ENCODE peak calls at places on chromosomes 5 and 9, in eight cellular contexts. One of them, this sample, is unnamed.

GRCh38 chr9:73613092-73613701 is 461.5 kb downstream of the ANXA1 start:
- DNase-seq in activated T-helper 1 cell treated with anti-CD3 and anti-CD28 coated beads, Interleukin-12 subunit alpha, Interleukin-12 subunit beta, Interleukin-2, Interleukin-4 antibody, amounts not matched to agents 30 ng/mL and 10 ng/mL and 1 ng/mL, durations not matched to agents 14 hours and 24 hours and 36 hours: no peak
- DNase-seq in H54: no peak
- DNase-seq in KG1: no peak
- DNase-seq in kidney glomerular epithelial cell: peak
- DNase-seq in CD4-positive, alpha-beta T cell: no peak
- DNase-seq in NCI-H2081: no peak
- DNase-seq in AG08395: no peak
- DNase-seq in this sample: no peak

GRCh38 chr9:2722715-2723114 is 5.4 kb downstream of the KCNV2 start:
- DNase-seq in activated T-helper 1 cell treated with anti-CD3 and anti-CD28 coated beads, Interleukin-12 subunit alpha, Interleukin-12 subunit beta, Interleukin-2, Interleukin-4 antibody, amounts not matched to agents 30 ng/mL and 10 ng/mL and 1 ng/mL, durations not matched to agents 14 hours and 24 hours and 36 hours: no peak
- DNase-seq in H54: no peak
- DNase-seq in KG1: no peak
- DNase-seq in kidney glomerular epithelial cell: peak
- DNase-seq in CD4-positive, alpha-beta T cell: no peak
- DNase-seq in NCI-H2081: no peak
- DNase-seq in AG08395: peak
- DNase-seq in this sample: no peak

GRCh38 chr5:31220968-31221367 is 27.5 kb downstream of the CDH6 start:
- DNase-seq in activated T-helper 1 cell treated with anti-CD3 and anti-CD28 coated beads, Interleukin-12 subunit alpha, Interleukin-12 subunit beta, Interleukin-2, Interleukin-4 antibody, amounts not matched to agents 30 ng/mL and 10 ng/mL and 1 ng/mL, durations not matched to agents 14 hours and 24 hours and 36 hours: no peak
- DNase-seq in H54: no peak
- DNase-seq in KG1: no peak
- DNase-seq in kidney glomerular epithelial cell: no peak
- DNase-seq in CD4-positive, alpha-beta T cell: no peak
- DNase-seq in NCI-H2081: peak
- DNase-seq in AG08395: no peak
- DNase-seq in this sample: no peak

GRCh38 chr5:117731445-117731844 is 1156.8 kb upstream of the SEMA6A start:
- DNase-seq in activated T-helper 1 cell treated with anti-CD3 and anti-CD28 coated beads, Interleukin-12 subunit alpha, Interleukin-12 subunit beta, Interleukin-2, Interleukin-4 antibody, amounts not matched to agents 30 ng/mL and 10 ng/mL and 1 ng/mL, durations not matched to agents 14 hours and 24 hours and 36 hours: no peak
- DNase-seq in H54: no peak
- DNase-seq in KG1: no peak
- DNase-seq in kidney glomerular epithelial cell: no peak
- DNase-seq in CD4-positive, alpha-beta T cell: no peak
- DNase-seq in NCI-H2081: peak
- DNase-seq in AG08395: no peak
- DNase-seq in this sample: no peak

GRCh38 chr5:75089137-75089536 is 36.8 kb upstream of the GCNT4 start:
- DNase-seq in activated T-helper 1 cell treated with anti-CD3 and anti-CD28 coated beads, Interleukin-12 subunit alpha, Interleukin-12 subunit beta, Interleukin-2, Interleukin-4 antibody, amounts not matched to agents 30 ng/mL and 10 ng/mL and 1 ng/mL, durations not matched to agents 14 hours and 24 hours and 36 hours: no peak
- DNase-seq in H54: no peak
- DNase-seq in KG1: no peak
- DNase-seq in kidney glomerular epithelial cell: peak
- DNase-seq in CD4-positive, alpha-beta T cell: no peak
- DNase-seq in NCI-H2081: no peak
- DNase-seq in AG08395: no peak
- DNase-seq in this sample: no peak

GRCh38 chr9:98227883-98228282 is 27.6 kb downstream of the TBC1D2 start:
- DNase-seq in activated T-helper 1 cell treated with anti-CD3 and anti-CD28 coated beads, Interleukin-12 subunit alpha, Interleukin-12 subunit beta, Interleukin-2, Interleukin-4 antibody, amounts not matched to agents 30 ng/mL and 10 ng/mL and 1 ng/mL, durations not matched to agents 14 hours and 24 hours and 36 hours: no peak
- DNase-seq in H54: no peak
- DNase-seq in KG1: no peak
- DNase-seq in kidney glomerular epithelial cell: no peak
- DNase-seq in CD4-positive, alpha-beta T cell: no peak
- DNase-seq in NCI-H2081: no peak
- DNase-seq in AG08395: no peak
- DNase-seq in this sample: no peak

GRCh38 chr5:80569961-80570786 is at the start of gene ANKRD34B:
- DNase-seq in activated T-helper 1 cell treated with anti-CD3 and anti-CD28 coated beads, Interleukin-12 subunit alpha, Interleukin-12 subunit beta, Interleukin-2, Interleukin-4 antibody, amounts not matched to agents 30 ng/mL and 10 ng/mL and 1 ng/mL, durations not matched to agents 14 hours and 24 hours and 36 hours: peak
- DNase-seq in H54: no peak
- DNase-seq in KG1: no peak
- DNase-seq in kidney glomerular epithelial cell: no peak
- DNase-seq in CD4-positive, alpha-beta T cell: no peak
- DNase-seq in NCI-H2081: peak
- DNase-seq in AG08395: no peak
- DNase-seq in this sample: no peak

GRCh38 chr9:134544388-134545212 is 97.0 kb upstream of the COL5A1 start:
- DNase-seq in activated T-helper 1 cell treated with anti-CD3 and anti-CD28 coated beads, Interleukin-12 subunit alpha, Interleukin-12 subunit beta, Interleukin-2, Interleukin-4 antibody, amounts not matched to agents 30 ng/mL and 10 ng/mL and 1 ng/mL, durations not matched to agents 14 hours and 24 hours and 36 hours: no peak
- DNase-seq in H54: peak
- DNase-seq in KG1: no peak
- DNase-seq in kidney glomerular epithelial cell: peak
- DNase-seq in CD4-positive, alpha-beta T cell: no peak
- DNase-seq in NCI-H2081: no peak
- DNase-seq in AG08395: peak
- DNase-seq in this sample: no peak

GRCh38 chr5:147949711-147950573 is 43.6 kb upstream of the C5orf46 start:
- DNase-seq in activated T-helper 1 cell treated with anti-CD3 and anti-CD28 coated beads, Interleukin-12 subunit alpha, Interleukin-12 subunit beta, Interleukin-2, Interleukin-4 antibody, amounts not matched to agents 30 ng/mL and 10 ng/mL and 1 ng/mL, durations not matched to agents 14 hours and 24 hours and 36 hours: no peak
- DNase-seq in H54: peak
- DNase-seq in KG1: no peak
- DNase-seq in kidney glomerular epithelial cell: peak
- DNase-seq in CD4-positive, alpha-beta T cell: no peak
- DNase-seq in NCI-H2081: peak
- DNase-seq in AG08395: peak
- DNase-seq in this sample: no peak

GRCh38 chr5:43007246-43007910 is 32.7 kb downstream of the ANXA2R start:
- DNase-seq in activated T-helper 1 cell treated with anti-CD3 and anti-CD28 coated beads, Interleukin-12 subunit alpha, Interleukin-12 subunit beta, Interleukin-2, Interleukin-4 antibody, amounts not matched to agents 30 ng/mL and 10 ng/mL and 1 ng/mL, durations not matched to agents 14 hours and 24 hours and 36 hours: peak
- DNase-seq in H54: peak
- DNase-seq in KG1: no peak
- DNase-seq in kidney glomerular epithelial cell: peak
- DNase-seq in CD4-positive, alpha-beta T cell: peak
- DNase-seq in NCI-H2081: peak
- DNase-seq in AG08395: peak
- DNase-seq in this sample: peak

GRCh38 chr5:14339467-14339866 is 196.3 kb downstream of the TRIO start:
- DNase-seq in activated T-helper 1 cell treated with anti-CD3 and anti-CD28 coated beads, Interleukin-12 subunit alpha, Interleukin-12 subunit beta, Interleukin-2, Interleukin-4 antibody, amounts not matched to agents 30 ng/mL and 10 ng/mL and 1 ng/mL, durations not matched to agents 14 hours and 24 hours and 36 hours: no peak
- DNase-seq in H54: no peak
- DNase-seq in KG1: no peak
- DNase-seq in kidney glomerular epithelial cell: no peak
- DNase-seq in CD4-positive, alpha-beta T cell: no peak
- DNase-seq in NCI-H2081: no peak
- DNase-seq in AG08395: no peak
- DNase-seq in this sample: no peak

GRCh38 chr5:2697446-2698200 is 53.9 kb downstream of the IRX2 start:
- DNase-seq in activated T-helper 1 cell treated with anti-CD3 and anti-CD28 coated beads, Interleukin-12 subunit alpha, Interleukin-12 subunit beta, Interleukin-2, Interleukin-4 antibody, amounts not matched to agents 30 ng/mL and 10 ng/mL and 1 ng/mL, durations not matched to agents 14 hours and 24 hours and 36 hours: no peak
- DNase-seq in H54: no peak
- DNase-seq in KG1: no peak
- DNase-seq in kidney glomerular epithelial cell: no peak
- DNase-seq in CD4-positive, alpha-beta T cell: no peak
- DNase-seq in NCI-H2081: no peak
- DNase-seq in AG08395: no peak
- DNase-seq in this sample: no peak

GRCh38 chr9:96040591-96041461 is 165.3 kb downstream of the ERCC6L2 start:
- DNase-seq in activated T-helper 1 cell treated with anti-CD3 and anti-CD28 coated beads, Interleukin-12 subunit alpha, Interleukin-12 subunit beta, Interleukin-2, Interleukin-4 antibody, amounts not matched to agents 30 ng/mL and 10 ng/mL and 1 ng/mL, durations not matched to agents 14 hours and 24 hours and 36 hours: no peak
- DNase-seq in H54: no peak
- DNase-seq in KG1: no peak
- DNase-seq in kidney glomerular epithelial cell: no peak
- DNase-seq in CD4-positive, alpha-beta T cell: no peak
- DNase-seq in NCI-H2081: peak
- DNase-seq in AG08395: no peak
- DNase-seq in this sample: no peak

GRCh38 chr5:32471784-32472183 is 27.2 kb upstream of the ZFR start:
- DNase-seq in activated T-helper 1 cell treated with anti-CD3 and anti-CD28 coated beads, Interleukin-12 subunit alpha, Interleukin-12 subunit beta, Interleukin-2, Interleukin-4 antibody, amounts not matched to agents 30 ng/mL and 10 ng/mL and 1 ng/mL, durations not matched to agents 14 hours and 24 hours and 36 hours: no peak
- DNase-seq in H54: no peak
- DNase-seq in KG1: no peak
- DNase-seq in kidney glomerular epithelial cell: no peak
- DNase-seq in CD4-positive, alpha-beta T cell: no peak
- DNase-seq in NCI-H2081: peak
- DNase-seq in AG08395: no peak
- DNase-seq in this sample: no peak

GRCh38 chr5:123157797-123158528 is 68.9 kb downstream of the PRDM6 start:
- DNase-seq in activated T-helper 1 cell treated with anti-CD3 and anti-CD28 coated beads, Interleukin-12 subunit alpha, Interleukin-12 subunit beta, Interleukin-2, Interleukin-4 antibody, amounts not matched to agents 30 ng/mL and 10 ng/mL and 1 ng/mL, durations not matched to agents 14 hours and 24 hours and 36 hours: no peak
- DNase-seq in H54: no peak
- DNase-seq in KG1: no peak
- DNase-seq in kidney glomerular epithelial cell: no peak
- DNase-seq in CD4-positive, alpha-beta T cell: no peak
- DNase-seq in NCI-H2081: no peak
- DNase-seq in AG08395: peak
- DNase-seq in this sample: no peak

GRCh38 chr9:69620731-69621130 is 51.4 kb downstream of the APBA1 start:
- DNase-seq in activated T-helper 1 cell treated with anti-CD3 and anti-CD28 coated beads, Interleukin-12 subunit alpha, Interleukin-12 subunit beta, Interleukin-2, Interleukin-4 antibody, amounts not matched to agents 30 ng/mL and 10 ng/mL and 1 ng/mL, durations not matched to agents 14 hours and 24 hours and 36 hours: no peak
- DNase-seq in H54: no peak
- DNase-seq in KG1: no peak
- DNase-seq in kidney glomerular epithelial cell: no peak
- DNase-seq in CD4-positive, alpha-beta T cell: no peak
- DNase-seq in NCI-H2081: no peak
- DNase-seq in AG08395: no peak
- DNase-seq in this sample: no peak

GRCh38 chr5:107739661-107740060 is 68.9 kb upstream of the EFNA5 start:
- DNase-seq in activated T-helper 1 cell treated with anti-CD3 and anti-CD28 coated beads, Interleukin-12 subunit alpha, Interleukin-12 subunit beta, Interleukin-2, Interleukin-4 antibody, amounts not matched to agents 30 ng/mL and 10 ng/mL and 1 ng/mL, durations not matched to agents 14 hours and 24 hours and 36 hours: no peak
- DNase-seq in H54: no peak
- DNase-seq in KG1: no peak
- DNase-seq in kidney glomerular epithelial cell: no peak
- DNase-seq in CD4-positive, alpha-beta T cell: no peak
- DNase-seq in NCI-H2081: no peak
- DNase-seq in AG08395: no peak
- DNase-seq in this sample: no peak

GRCh38 chr9:112863214-112863613 is 27.5 kb downstream of the SLC46A2 start:
- DNase-seq in activated T-helper 1 cell treated with anti-CD3 and anti-CD28 coated beads, Interleukin-12 subunit alpha, Interleukin-12 subunit beta, Interleukin-2, Interleukin-4 antibody, amounts not matched to agents 30 ng/mL and 10 ng/mL and 1 ng/mL, durations not matched to agents 14 hours and 24 hours and 36 hours: no peak
- DNase-seq in H54: no peak
- DNase-seq in KG1: peak
- DNase-seq in kidney glomerular epithelial cell: no peak
- DNase-seq in CD4-positive, alpha-beta T cell: no peak
- DNase-seq in NCI-H2081: no peak
- DNase-seq in AG08395: no peak
- DNase-seq in this sample: no peak

GRCh38 chr5:14188778-14189177 is 45.6 kb downstream of the TRIO start:
- DNase-seq in activated T-helper 1 cell treated with anti-CD3 and anti-CD28 coated beads, Interleukin-12 subunit alpha, Interleukin-12 subunit beta, Interleukin-2, Interleukin-4 antibody, amounts not matched to agents 30 ng/mL and 10 ng/mL and 1 ng/mL, durations not matched to agents 14 hours and 24 hours and 36 hours: no peak
- DNase-seq in H54: no peak
- DNase-seq in KG1: no peak
- DNase-seq in kidney glomerular epithelial cell: no peak
- DNase-seq in CD4-positive, alpha-beta T cell: no peak
- DNase-seq in NCI-H2081: no peak
- DNase-seq in AG08395: no peak
- DNase-seq in this sample: no peak

GRCh38 chr9:33818167-33818831 is 1.3 kb downstream of the UBE2R2 start:
- DNase-seq in activated T-helper 1 cell treated with anti-CD3 and anti-CD28 coated beads, Interleukin-12 subunit alpha, Interleukin-12 subunit beta, Interleukin-2, Interleukin-4 antibody, amounts not matched to agents 30 ng/mL and 10 ng/mL and 1 ng/mL, durations not matched to agents 14 hours and 24 hours and 36 hours: no peak
- DNase-seq in H54: no peak
- DNase-seq in KG1: peak
- DNase-seq in kidney glomerular epithelial cell: no peak
- DNase-seq in CD4-positive, alpha-beta T cell: no peak
- DNase-seq in NCI-H2081: peak
- DNase-seq in AG08395: peak
- DNase-seq in this sample: no peak

GRCh38 chr5:118042076-118042475 is 946.3 kb downstream of the DTWD2 start:
- DNase-seq in activated T-helper 1 cell treated with anti-CD3 and anti-CD28 coated beads, Interleukin-12 subunit alpha, Interleukin-12 subunit beta, Interleukin-2, Interleukin-4 antibody, amounts not matched to agents 30 ng/mL and 10 ng/mL and 1 ng/mL, durations not matched to agents 14 hours and 24 hours and 36 hours: no peak
- DNase-seq in H54: no peak
- DNase-seq in KG1: no peak
- DNase-seq in kidney glomerular epithelial cell: no peak
- DNase-seq in CD4-positive, alpha-beta T cell: no peak
- DNase-seq in NCI-H2081: no peak
- DNase-seq in AG08395: no peak
- DNase-seq in this sample: no peak

GRCh38 chr9:69660304-69660703 is 11.9 kb downstream of the APBA1 start:
- DNase-seq in activated T-helper 1 cell treated with anti-CD3 and anti-CD28 coated beads, Interleukin-12 subunit alpha, Interleukin-12 subunit beta, Interleukin-2, Interleukin-4 antibody, amounts not matched to agents 30 ng/mL and 10 ng/mL and 1 ng/mL, durations not matched to agents 14 hours and 24 hours and 36 hours: no peak
- DNase-seq in H54: no peak
- DNase-seq in KG1: no peak
- DNase-seq in kidney glomerular epithelial cell: no peak
- DNase-seq in CD4-positive, alpha-beta T cell: no peak
- DNase-seq in NCI-H2081: peak
- DNase-seq in AG08395: no peak
- DNase-seq in this sample: no peak

GRCh38 chr5:172085738-172086137 is 79.3 kb upstream of the FBXW11 start:
- DNase-seq in activated T-helper 1 cell treated with anti-CD3 and anti-CD28 coated beads, Interleukin-12 subunit alpha, Interleukin-12 subunit beta, Interleukin-2, Interleukin-4 antibody, amounts not matched to agents 30 ng/mL and 10 ng/mL and 1 ng/mL, durations not matched to agents 14 hours and 24 hours and 36 hours: no peak
- DNase-seq in H54: no peak
- DNase-seq in KG1: no peak
- DNase-seq in kidney glomerular epithelial cell: no peak
- DNase-seq in CD4-positive, alpha-beta T cell: no peak
- DNase-seq in NCI-H2081: no peak
- DNase-seq in AG08395: no peak
- DNase-seq in this sample: no peak

GRCh38 chr9:27836661-27837401 is 263.6 kb upstream of the C9orf72 start:
- DNase-seq in activated T-helper 1 cell treated with anti-CD3 and anti-CD28 coated beads, Interleukin-12 subunit alpha, Interleukin-12 subunit beta, Interleukin-2, Interleukin-4 antibody, amounts not matched to agents 30 ng/mL and 10 ng/mL and 1 ng/mL, durations not matched to agents 14 hours and 24 hours and 36 hours: no peak
- DNase-seq in H54: no peak
- DNase-seq in KG1: no peak
- DNase-seq in kidney glomerular epithelial cell: no peak
- DNase-seq in CD4-positive, alpha-beta T cell: no peak
- DNase-seq in NCI-H2081: no peak
- DNase-seq in AG08395: no peak
- DNase-seq in this sample: no peak

GRCh38 chr9:107710988-107711387 is 221.4 kb upstream of the KLF4 start:
- DNase-seq in activated T-helper 1 cell treated with anti-CD3 and anti-CD28 coated beads, Interleukin-12 subunit alpha, Interleukin-12 subunit beta, Interleukin-2, Interleukin-4 antibody, amounts not matched to agents 30 ng/mL and 10 ng/mL and 1 ng/mL, durations not matched to agents 14 hours and 24 hours and 36 hours: no peak
- DNase-seq in H54: no peak
- DNase-seq in KG1: no peak
- DNase-seq in kidney glomerular epithelial cell: no peak
- DNase-seq in CD4-positive, alpha-beta T cell: no peak
- DNase-seq in NCI-H2081: no peak
- DNase-seq in AG08395: no peak
- DNase-seq in this sample: no peak

GRCh38 chr5:95620870-95621838 is 1.3 kb downstream of the GPR150 start:
- DNase-seq in activated T-helper 1 cell treated with anti-CD3 and anti-CD28 coated beads, Interleukin-12 subunit alpha, Interleukin-12 subunit beta, Interleukin-2, Interleukin-4 antibody, amounts not matched to agents 30 ng/mL and 10 ng/mL and 1 ng/mL, durations not matched to agents 14 hours and 24 hours and 36 hours: peak
- DNase-seq in H54: no peak
- DNase-seq in KG1: no peak
- DNase-seq in kidney glomerular epithelial cell: no peak
- DNase-seq in CD4-positive, alpha-beta T cell: peak
- DNase-seq in NCI-H2081: peak
- DNase-seq in AG08395: peak
- DNase-seq in this sample: peak

GRCh38 chr9:136944094-136944518 is 432 bp downstream of the FBXW5 start:
- DNase-seq in activated T-helper 1 cell treated with anti-CD3 and anti-CD28 coated beads, Interleukin-12 subunit alpha, Interleukin-12 subunit beta, Interleukin-2, Interleukin-4 antibody, amounts not matched to agents 30 ng/mL and 10 ng/mL and 1 ng/mL, durations not matched to agents 14 hours and 24 hours and 36 hours: no peak
- DNase-seq in H54: peak
- DNase-seq in KG1: no peak
- DNase-seq in kidney glomerular epithelial cell: no peak
- DNase-seq in CD4-positive, alpha-beta T cell: no peak
- DNase-seq in NCI-H2081: no peak
- DNase-seq in AG08395: peak
- DNase-seq in this sample: no peak

GRCh38 chr9:16092627-16093091 is 539.8 kb downstream of the CCDC171 start:
- DNase-seq in activated T-helper 1 cell treated with anti-CD3 and anti-CD28 coated beads, Interleukin-12 subunit alpha, Interleukin-12 subunit beta, Interleukin-2, Interleukin-4 antibody, amounts not matched to agents 30 ng/mL and 10 ng/mL and 1 ng/mL, durations not matched to agents 14 hours and 24 hours and 36 hours: no peak
- DNase-seq in H54: no peak
- DNase-seq in KG1: no peak
- DNase-seq in kidney glomerular epithelial cell: no peak
- DNase-seq in CD4-positive, alpha-beta T cell: no peak
- DNase-seq in NCI-H2081: no peak
- DNase-seq in AG08395: no peak
- DNase-seq in this sample: no peak

GRCh38 chr9:33750307-33750838 is 45.0 kb upstream of the PRSS3 start:
- DNase-seq in activated T-helper 1 cell treated with anti-CD3 and anti-CD28 coated beads, Interleukin-12 subunit alpha, Interleukin-12 subunit beta, Interleukin-2, Interleukin-4 antibody, amounts not matched to agents 30 ng/mL and 10 ng/mL and 1 ng/mL, durations not matched to agents 14 hours and 24 hours and 36 hours: no peak
- DNase-seq in H54: peak
- DNase-seq in KG1: no peak
- DNase-seq in kidney glomerular epithelial cell: peak
- DNase-seq in CD4-positive, alpha-beta T cell: no peak
- DNase-seq in NCI-H2081: no peak
- DNase-seq in AG08395: peak
- DNase-seq in this sample: no peak

GRCh38 chr5:78893959-78894676 is 91.0 kb downstream of the ARSB start:
- DNase-seq in activated T-helper 1 cell treated with anti-CD3 and anti-CD28 coated beads, Interleukin-12 subunit alpha, Interleukin-12 subunit beta, Interleukin-2, Interleukin-4 antibody, amounts not matched to agents 30 ng/mL and 10 ng/mL and 1 ng/mL, durations not matched to agents 14 hours and 24 hours and 36 hours: no peak
- DNase-seq in H54: no peak
- DNase-seq in KG1: no peak
- DNase-seq in kidney glomerular epithelial cell: no peak
- DNase-seq in CD4-positive, alpha-beta T cell: no peak
- DNase-seq in NCI-H2081: no peak
- DNase-seq in AG08395: no peak
- DNase-seq in this sample: no peak

GRCh38 chr5:110442856-110443255 is 283.6 kb downstream of the TMEM232 start:
- DNase-seq in activated T-helper 1 cell treated with anti-CD3 and anti-CD28 coated beads, Interleukin-12 subunit alpha, Interleukin-12 subunit beta, Interleukin-2, Interleukin-4 antibody, amounts not matched to agents 30 ng/mL and 10 ng/mL and 1 ng/mL, durations not matched to agents 14 hours and 24 hours and 36 hours: no peak
- DNase-seq in H54: no peak
- DNase-seq in KG1: no peak
- DNase-seq in kidney glomerular epithelial cell: no peak
- DNase-seq in CD4-positive, alpha-beta T cell: no peak
- DNase-seq in NCI-H2081: no peak
- DNase-seq in AG08395: no peak
- DNase-seq in this sample: no peak

GRCh38 chr9:77562021-77562748 is 85.9 kb downstream of the GNA14 start:
- DNase-seq in activated T-helper 1 cell treated with anti-CD3 and anti-CD28 coated beads, Interleukin-12 subunit alpha, Interleukin-12 subunit beta, Interleukin-2, Interleukin-4 antibody, amounts not matched to agents 30 ng/mL and 10 ng/mL and 1 ng/mL, durations not matched to agents 14 hours and 24 hours and 36 hours: no peak
- DNase-seq in H54: no peak
- DNase-seq in KG1: no peak
- DNase-seq in kidney glomerular epithelial cell: no peak
- DNase-seq in CD4-positive, alpha-beta T cell: no peak
- DNase-seq in NCI-H2081: no peak
- DNase-seq in AG08395: no peak
- DNase-seq in this sample: no peak

GRCh38 chr5:78503958-78504357 is 143.5 kb downstream of the SCAMP1 start:
- DNase-seq in activated T-helper 1 cell treated with anti-CD3 and anti-CD28 coated beads, Interleukin-12 subunit alpha, Interleukin-12 subunit beta, Interleukin-2, Interleukin-4 antibody, amounts not matched to agents 30 ng/mL and 10 ng/mL and 1 ng/mL, durations not matched to agents 14 hours and 24 hours and 36 hours: no peak
- DNase-seq in H54: no peak
- DNase-seq in KG1: no peak
- DNase-seq in kidney glomerular epithelial cell: no peak
- DNase-seq in CD4-positive, alpha-beta T cell: no peak
- DNase-seq in NCI-H2081: no peak
- DNase-seq in AG08395: no peak
- DNase-seq in this sample: no peak

GRCh38 chr9:2749485-2749884 is 32.2 kb downstream of the KCNV2 start:
- DNase-seq in activated T-helper 1 cell treated with anti-CD3 and anti-CD28 coated beads, Interleukin-12 subunit alpha, Interleukin-12 subunit beta, Interleukin-2, Interleukin-4 antibody, amounts not matched to agents 30 ng/mL and 10 ng/mL and 1 ng/mL, durations not matched to agents 14 hours and 24 hours and 36 hours: no peak
- DNase-seq in H54: no peak
- DNase-seq in KG1: no peak
- DNase-seq in kidney glomerular epithelial cell: no peak
- DNase-seq in CD4-positive, alpha-beta T cell: no peak
- DNase-seq in NCI-H2081: no peak
- DNase-seq in AG08395: no peak
- DNase-seq in this sample: no peak

This sample was measured in activated CD4-positive, CD25-positive, alpha-beta regulatory T cell treated with anti-CD3 and anti-CD28 coated beads, Interleukin-2, amount 50 U/mL, for 72 hours.